ENCODE peak calls at places on chromosomes 12 and 14, in six cellular contexts. A, F, B, S, W and D are unnamed samples. For H3K27me3, the result is how much of the 10 kb centered on the place peaks cover.

GRCh38 chr14:51157012-51157411 is 62.1 kb upstream of the TRIM9 start:
- DNase-seq in A (no peak), F (no peak), B (no peak), S (no peak), W (no peak), D (no peak)

GRCh38 chr14:99195602-99196309 is 76.2 kb downstream of the BCL11B start:
- DNase-seq in A (no peak), F (no peak), B (no peak), S (no peak), W (no peak), D (no peak)

GRCh38 chr14:102417118-102417517 is 54.4 kb downstream of the TECPR2 start:
- DNase-seq in A (no peak), F (no peak), B (no peak), S (no peak), W (no peak), D (no peak)

GRCh38 chr14:56759094-56759493 is 51.2 kb downstream of the OTX2 start:
- DNase-seq in A (no peak), F (no peak), B (no peak), S (no peak), W (no peak), D (no peak)

GRCh38 chr14:24833385-24833784 is 199.4 kb upstream of the GZMB start:
- DNase-seq in A (no peak), F (no peak), B (no peak), S (no peak), W (no peak), D (no peak)

GRCh38 chr12:3747543-3747942 is 5.4 kb downstream of the CRACR2A start:
- DNase-seq in A (no peak), F (no peak), B (peak), S (no peak), W (no peak), D (no peak)

GRCh38 chr12:67940780-67941243 is 48.4 kb upstream of the IFNG-AS1 start:
- DNase-seq in A (no peak), F (no peak), B (peak), S (no peak), W (no peak), D (no peak)

GRCh38 chr14:75905505-75905904 is 76.3 kb downstream of the TGFB3 start:
- DNase-seq in A (no peak), F (no peak), B (no peak), S (no peak), W (peak), D (peak)

GRCh38 chr12:2282321-2282720 is 229.5 kb downstream of the CACNA1C start:
- DNase-seq in A (peak), F (no peak), B (peak), S (no peak), W (no peak), D (no peak)

GRCh38 chr12:1309610-1310009 is 284.8 kb downstream of the FBXL14 start:
- DNase-seq in A (no peak), F (no peak), B (no peak), S (no peak), W (no peak), D (no peak)

GRCh38 chr14:69170848-69171247 is 17.9 kb upstream of the DCAF5 start:
- DNase-seq in A (no peak), F (no peak), B (no peak), S (no peak), W (no peak), D (no peak)

GRCh38 chr12:49818241-49818640 is 10.0 kb downstream of the NCKAP5L start:
- DNase-seq in A (peak), F (no peak), B (no peak), S (no peak), W (no peak), D (no peak)

GRCh38 chr12:33770652-33771051 is 251.6 kb upstream of the ALG10 start:
- DNase-seq in A (no peak), F (no peak), B (no peak), S (no peak), W (no peak), D (no peak)

GRCh38 chr12:126362964-126363363 is 1297.7 kb downstream of the AACS start:
- DNase-seq in A (no peak), F (no peak), B (peak), S (no peak), W (no peak), D (no peak)
- H3K27me3 ChIP-seq in A (under half), F (under half), B (under half), S (under half), W (under half), D (under half)

GRCh38 chr12:52121848-52122838 is 42.6 kb downstream of the SMIM41 start:
- DNase-seq in A (no peak), F (peak), B (peak), S (peak), W (peak), D (peak)

GRCh38 chr12:52125499-52125900 is 46.0 kb downstream of the SMIM41 start:
- DNase-seq in A (peak), F (peak), B (peak), S (no peak), W (no peak), D (no peak)

GRCh38 chr12:52120951-52121847 is 41.7 kb downstream of the SMIM41 start:
- DNase-seq in A (no peak), F (no peak), B (no peak), S (no peak), W (no peak), D (no peak)

GRCh38 chr12:52122904-52123303 is 43.4 kb downstream of the SMIM41 start:
- DNase-seq in A (no peak), F (no peak), B (peak), S (no peak), W (no peak), D (no peak)

DNA sequence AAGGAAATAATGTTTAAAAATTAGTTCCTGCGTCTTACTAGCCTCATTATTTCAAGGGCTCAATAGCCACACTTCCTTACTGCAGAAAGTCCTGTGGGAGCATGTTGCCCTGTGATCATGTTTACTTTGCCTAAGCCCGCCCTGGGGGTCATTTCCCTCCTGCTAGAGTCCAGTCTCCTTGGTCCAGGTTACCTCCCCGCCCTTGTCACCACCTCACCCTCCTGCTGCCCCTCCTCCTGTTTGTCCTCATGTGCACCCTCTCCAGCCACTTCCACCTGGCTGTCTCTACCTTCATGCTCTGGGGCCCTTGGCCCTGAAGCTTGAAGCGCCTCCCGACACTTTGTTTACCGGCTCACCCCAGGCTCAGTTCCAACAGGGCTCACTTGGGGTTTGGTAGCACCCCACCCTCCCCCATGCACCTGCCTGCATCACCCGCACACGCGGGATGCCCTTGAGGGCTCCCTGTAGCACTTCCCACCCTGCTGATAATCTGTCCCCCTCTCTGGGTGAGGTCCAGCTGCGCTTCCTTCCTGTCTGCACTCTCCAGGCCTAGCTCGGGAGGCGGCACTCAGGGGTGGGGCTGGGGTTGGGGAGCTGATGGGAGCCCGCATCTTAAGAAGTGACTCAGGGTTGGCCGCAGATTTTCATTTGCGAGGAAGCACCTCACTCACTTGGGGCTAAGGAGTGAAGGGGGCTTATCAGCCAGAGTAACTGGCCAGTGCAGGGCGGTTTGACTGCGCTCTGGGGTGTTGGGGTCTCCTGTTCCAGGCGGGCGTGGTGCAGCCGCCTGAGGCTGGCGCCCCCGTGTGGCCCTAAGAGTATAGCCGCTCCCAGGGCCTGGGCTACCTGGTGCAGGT is 40.1 kb downstream of the SMIM41 start:
- DNase-seq in A (no peak), F (peak), B (peak), S (no peak), W (no peak), D (peak)
- TF ChIP-seq CTCF in A (no peak), F (peak), B (peak), S (peak), W (no peak), D (peak)

GRCh38 chr12:122869207-122869973 is 26.5 kb downstream of the VPS37B start:
- DNase-seq in A (peak), F (no peak), B (no peak), S (no peak), W (no peak), D (no peak)

GRCh38 chr12:122870163-122870842 is 25.6 kb downstream of the VPS37B start:
- DNase-seq in A (peak), F (no peak), B (no peak), S (no peak), W (no peak), D (no peak)

GRCh38 chr12:122871851-122872785 is 23.8 kb downstream of the VPS37B start:
- DNase-seq in A (peak), F (no peak), B (peak), S (no peak), W (no peak), D (peak)

GRCh38 chr12:122872815-122873361 is 23.0 kb downstream of the VPS37B start:
- DNase-seq in A (peak), F (no peak), B (peak), S (no peak), W (no peak), D (no peak)

DNA sequence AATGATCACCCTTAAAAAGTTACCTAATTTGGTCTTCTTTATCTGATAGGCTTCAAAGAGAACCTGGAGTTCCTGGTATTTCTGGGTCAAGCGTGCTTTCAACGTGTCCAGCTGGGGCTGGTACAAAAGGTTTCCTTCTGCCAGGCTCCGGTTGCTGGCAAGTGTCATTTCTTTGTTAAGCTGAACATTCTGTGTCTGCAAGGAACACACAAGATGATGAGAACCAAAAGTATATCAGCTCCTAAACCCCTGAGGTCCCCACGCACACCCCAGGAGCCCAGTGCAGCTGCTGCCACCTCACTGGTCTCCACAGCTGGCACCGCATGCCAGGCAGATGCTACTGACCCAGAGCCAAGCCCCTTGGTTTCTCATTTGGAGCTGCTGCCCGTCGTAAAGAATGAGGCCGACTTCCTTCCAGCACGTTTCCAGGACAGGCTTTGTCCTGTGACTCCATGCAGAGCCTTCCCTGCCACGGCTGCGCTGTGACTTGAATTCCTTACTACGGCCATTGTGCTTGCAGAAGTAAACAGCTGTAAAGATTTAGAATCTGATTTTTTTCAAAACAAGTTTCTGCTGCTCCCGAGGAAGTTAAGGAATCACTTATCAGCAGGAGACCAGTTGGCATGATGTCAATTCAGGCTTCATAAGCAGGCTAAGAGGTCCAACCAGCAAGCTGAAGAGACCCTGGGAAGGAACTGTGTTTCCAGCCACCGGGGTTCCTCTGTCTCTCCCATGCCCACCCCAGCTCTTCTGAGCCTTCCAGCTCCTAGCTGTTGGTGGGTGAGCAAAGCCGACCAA is 24.9 kb downstream of the VPS37B start:
- DNase-seq in A (peak), F (peak), B (peak), S (no peak), W (no peak), D (no peak)
- H3K27me3 ChIP-seq in A (under half), F (under half), B (half or more), S (under half), W (under half), D (under half)

DNA sequence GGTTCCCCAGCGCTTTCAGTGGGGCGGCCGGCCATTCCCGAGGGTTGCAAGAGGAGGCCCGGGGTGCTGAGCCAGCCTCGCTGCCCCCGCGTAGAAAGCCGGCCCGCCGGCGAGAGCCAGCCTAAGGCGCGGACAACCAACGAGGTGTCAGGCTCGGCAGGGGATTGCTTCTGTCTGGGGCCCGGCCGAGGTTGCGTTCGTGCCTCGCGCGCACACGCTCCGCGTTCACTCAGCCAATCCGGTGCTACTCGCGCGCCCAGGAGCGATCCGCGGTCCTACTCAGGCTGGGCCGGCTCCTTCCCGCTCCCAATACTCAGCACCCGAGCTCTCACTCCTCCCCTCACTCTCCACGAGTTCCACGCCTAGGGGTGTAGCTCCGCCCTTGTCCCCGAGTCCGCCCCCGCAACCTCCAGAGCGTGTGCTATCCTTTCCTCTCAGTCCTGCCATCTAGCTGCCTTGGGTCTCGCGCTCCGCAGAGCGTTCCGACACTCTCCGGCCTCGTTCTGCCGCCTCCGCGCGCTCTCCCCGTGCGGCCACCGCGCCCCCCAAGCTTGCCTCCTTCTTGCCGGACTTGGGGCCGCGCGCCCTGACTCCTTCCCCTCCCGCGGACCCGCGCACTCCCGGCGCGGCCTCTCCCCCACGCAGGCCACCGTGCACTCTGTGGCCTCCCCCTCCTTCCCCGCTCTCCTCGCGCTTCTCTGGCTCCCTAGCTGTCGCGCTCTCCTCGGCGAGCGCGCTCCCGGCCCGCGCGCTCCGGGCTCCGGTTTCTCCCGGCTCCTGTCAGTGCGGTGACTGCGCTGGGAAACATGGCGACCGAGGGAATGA is at the start of gene GPHN:
- DNase-seq in A (peak), F (peak), B (peak), S (peak), W (peak), D (peak)
- TF ChIP-seq CTCF in A (peak), F (no peak), B (peak), S (no peak), W (peak), D (peak)

DNA sequence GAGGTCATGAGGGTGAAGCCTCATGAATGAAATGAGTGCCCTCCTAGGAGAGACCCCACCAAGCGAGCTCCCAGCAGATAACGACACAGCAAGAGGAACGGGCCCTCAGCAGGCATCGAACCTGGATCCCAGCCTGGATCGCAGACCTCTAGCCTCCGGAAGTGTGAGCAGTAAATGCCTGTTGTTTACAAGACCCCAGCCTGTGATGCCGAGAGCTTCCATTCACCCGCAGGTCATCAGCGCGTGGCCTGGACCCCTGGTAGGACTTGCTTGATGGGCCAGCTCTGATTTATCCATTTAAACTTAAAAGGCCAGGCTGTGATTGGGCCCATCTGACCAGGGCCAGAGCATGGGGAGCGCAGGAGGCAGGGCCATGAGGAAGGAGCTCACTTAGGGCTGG is 7.0 kb downstream of the TMEM179 start:
- DNase-seq in A (no peak), F (peak), B (no peak), S (no peak), W (no peak), D (peak)
- H3K27me3 ChIP-seq in A (under half), F (under half), B (under half), S (under half), W (under half), D (half or more)

DNA sequence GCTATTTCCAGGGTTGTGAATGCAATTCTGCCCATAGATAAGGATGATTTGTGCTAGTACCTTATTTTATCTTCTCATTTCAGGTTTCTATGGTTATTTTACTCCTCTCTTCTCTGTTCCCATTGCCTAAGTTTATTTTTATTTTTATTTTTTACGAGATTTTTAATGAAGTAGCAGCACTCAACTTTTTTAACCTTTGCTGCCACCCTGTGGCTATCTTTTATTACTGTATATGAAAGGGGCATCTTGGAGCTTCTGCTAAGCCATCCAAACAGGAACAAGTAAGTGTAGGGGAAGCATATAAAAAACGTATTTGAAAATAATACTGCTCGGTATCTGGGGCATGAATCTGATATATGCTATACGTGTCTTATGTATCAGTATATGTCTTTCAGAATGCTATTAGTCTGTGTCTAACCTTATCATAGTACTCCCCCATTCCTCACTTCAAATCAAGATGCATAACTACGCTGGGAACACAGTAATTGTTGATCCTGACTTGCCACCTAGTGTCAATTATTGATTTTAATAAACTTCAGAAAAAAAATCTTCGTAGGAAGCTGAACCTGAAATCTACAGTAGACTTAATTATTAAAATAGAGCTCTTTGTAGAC is 60.3 kb downstream of the KLRG1 start:
- DNase-seq in A (no peak), F (no peak), B (no peak), S (no peak), W (no peak), D (no peak)
- TF ChIP-seq CTCF in A (peak), F (peak), B (peak), S (peak), W (peak), D (peak)

GRCh38 chr12:58651850-58652249 is 268.5 kb downstream of the LRIG3 start:
- DNase-seq in A (no peak), F (no peak), B (no peak), S (no peak), W (no peak), D (no peak)

GRCh38 chr12:58654021-58654420 is 266.3 kb downstream of the LRIG3 start:
- DNase-seq in A (no peak), F (no peak), B (no peak), S (no peak), W (no peak), D (no peak)

GRCh38 chr12:58655375-58655774 is 264.9 kb downstream of the LRIG3 start:
- DNase-seq in A (no peak), F (no peak), B (no peak), S (no peak), W (no peak), D (no peak)

GRCh38 chr12:58656254-58657009 is 263.9 kb downstream of the LRIG3 start:
- DNase-seq in A (no peak), F (no peak), B (no peak), S (no peak), W (no peak), D (no peak)

DNA sequence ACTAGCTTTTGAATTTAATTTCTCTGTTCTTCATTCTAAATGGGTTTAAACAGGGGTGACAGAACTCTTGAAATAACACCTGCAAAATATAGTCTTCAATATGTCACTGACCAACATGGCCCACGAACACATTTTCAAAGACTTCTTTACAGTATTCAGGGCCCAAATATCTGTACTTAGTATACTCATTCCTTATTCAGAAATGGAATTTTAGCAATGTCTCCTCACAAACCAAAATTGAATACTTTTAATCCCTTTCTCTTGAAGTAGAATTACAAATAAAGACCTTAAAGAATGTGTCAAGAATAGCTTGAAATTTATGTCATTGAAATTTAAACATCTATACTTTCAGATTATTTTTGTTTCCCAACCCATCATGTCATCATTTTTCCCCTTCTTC is 263.1 kb downstream of the LRIG3 start:
- DNase-seq in A (no peak), F (no peak), B (no peak), S (no peak), W (no peak), D (no peak)
- H3K27me3 ChIP-seq in A (under half), F (under half), B (under half), S (under half), W (under half), D (under half)